ENCODE peak calls at places on chromosomes 6 and 20, in five cellular contexts. D is A549, T is GM12878, P is HepG2, W is K562. N is an unnamed sample.

GRCh38 chr6:41273699-41274098 is 12.8 kb downstream of the TREM1 start:
- DNase-seq in D (no peak), T (no peak), P (no peak), W (no peak), N (no peak)

GRCh38 chr6:40398810-40399477 is 188.2 kb downstream of the LRFN2 start:
- DNase-seq in D (no peak), T (no peak), P (no peak), W (no peak), N (no peak)

GRCh38 chr6:151324079-151324825 is 67.1 kb downstream of the ZBTB2 start:
- DNase-seq in D (peak; percentile 84), T (peak; percentile 9), P (peak; percentile 69), W (peak; percentile 73), N (peak; percentile 93)

GRCh38 chr6:120083186-120083585 is 733.6 kb upstream of the MAN1A1 start:
- DNase-seq in D (no peak), T (no peak), P (no peak), W (no peak), N (no peak)

GRCh38 chr6:49145280-49145679 is 317.8 kb downstream of the MMUT start:
- DNase-seq in D (no peak), T (no peak), P (no peak), W (no peak), N (no peak)

GRCh38 chr20:45949542-45950329 is 15.3 kb downstream of the PCIF1 start:
- DNase-seq in D (no peak), T (no peak), P (no peak), W (no peak), N (no peak)

GRCh38 chr6:158475344-158476302 is 84.3 kb upstream of the TMEM181 start:
- DNase-seq in D (peak; percentile 45), T (peak; percentile 88), P (no peak), W (peak; percentile 75), N (peak; percentile 57)

GRCh38 chr6:132096245-132096644 is 145.1 kb upstream of the CCN2 start:
- DNase-seq in D (peak; percentile 2), T (no peak), P (peak; percentile 15), W (no peak), N (no peak)

GRCh38 chr6:53359843-53360834 is 11.4 kb upstream of the ELOVL5 start:
- DNase-seq in D (peak; percentile 32), T (no peak), P (peak; percentile 83), W (no peak), N (peak; percentile 13)

GRCh38 chr6:132959927-132960326 is 145.6 kb downstream of the RPS12 start:
- DNase-seq in D (no peak), T (no peak), P (no peak), W (no peak), N (no peak)

GRCh38 chr6:125991653-125992052 is 5.3 kb downstream of the TRMT11 start:
- DNase-seq in D (no peak), T (no peak), P (no peak), W (no peak), N (no peak)

GRCh38 chr20:44540834-44541233 is 19.0 kb upstream of the SERINC3 start:
- DNase-seq in D (no peak), T (no peak), P (no peak), W (no peak), N (peak; percentile 86)

GRCh38 chr6:69827491-69827890 is 30.7 kb upstream of the LMBRD1 start:
- DNase-seq in D (no peak), T (no peak), P (no peak), W (no peak), N (peak; percentile 73)

GRCh38 chr20:3744806-3745685 is 12.6 kb downstream of the HSPA12B start:
- DNase-seq in D (peak; percentile 95), T (no peak), P (peak; percentile 74), W (peak; percentile 97), N (no peak)

GRCh38 chr6:65776332-65776731 is 69.3 kb upstream of the EYS start:
- DNase-seq in D (peak; percentile 7), T (no peak), P (no peak), W (no peak), N (no peak)

GRCh38 chr6:131163886-131164285 is 28.6 kb downstream of the AKAP7 start:
- DNase-seq in D (no peak), T (no peak), P (peak; percentile 85), W (no peak), N (peak; percentile 41)

GRCh38 chr6:47105469-47106188 is 63.5 kb upstream of the ADGRF1 start:
- DNase-seq in D (no peak), T (no peak), P (no peak), W (no peak), N (no peak)

GRCh38 chr20:59835057-59835447 is 98.4 kb downstream of the SYCP2 start:
- DNase-seq in D (no peak), T (no peak), P (no peak), W (no peak), N (no peak)

GRCh38 chr6:163415176-163415619 is 680 bp downstream of the QKI start:
- DNase-seq in D (no peak), T (no peak), P (no peak), W (peak; percentile 40), N (no peak)

GRCh38 chr6:131061041-131061770 is 1.8 kb downstream of the EPB41L2 start:
- DNase-seq in D (peak; percentile 52), T (no peak), P (peak; percentile 52), W (no peak), N (peak; percentile 67)

GRCh38 chr20:35721219-35721618 is 20.8 kb downstream of the RBM39 start:
- DNase-seq in D (no peak), T (no peak), P (no peak), W (no peak), N (no peak)

GRCh38 chr20:55099251-55099650 is 623.9 kb downstream of the DOK5 start:
- DNase-seq in D (no peak), T (no peak), P (no peak), W (no peak), N (no peak)

GRCh38 chr20:40965671-40966070 is 63.0 kb upstream of the TOP1 start:
- DNase-seq in D (no peak), T (no peak), P (no peak), W (no peak), N (no peak)

GRCh38 chr6:82955841-82956240 is 109.8 kb downstream of the UBE3D start:
- DNase-seq in D (no peak), T (no peak), P (no peak), W (no peak), N (peak; percentile 92)

GRCh38 chr6:127083231-127084015 is 35.0 kb upstream of the RSPO3 start:
- DNase-seq in D (no peak), T (no peak), P (no peak), W (no peak), N (no peak)

GRCh38 chr6:168355716-168356522 is 36.3 kb upstream of the DACT2 start:
- DNase-seq in D (peak; percentile 52), T (no peak), P (peak; percentile 49), W (peak; percentile 83), N (no peak)

GRCh38 chr20:19449051-19449450 is 236.6 kb downstream of the SLC24A3 start:
- DNase-seq in D (no peak), T (no peak), P (no peak), W (no peak), N (no peak)

GRCh38 chr6:20554326-20554725 is 20.1 kb downstream of the CDKAL1 start:
- DNase-seq in D (no peak), T (no peak), P (no peak), W (no peak), N (no peak)

GRCh38 chr6:93139408-93140081 is 279.8 kb downstream of the EPHA7 start:
- DNase-seq in D (no peak), T (no peak), P (no peak), W (no peak), N (no peak)

GRCh38 chr6:139240161-139241010 is 51.4 kb downstream of the TXLNB start:
- DNase-seq in D (no peak), T (no peak), P (no peak), W (no peak), N (peak; percentile 96)

GRCh38 chr20:44776977-44777376 is 31.3 kb downstream of the KCNK15 start:
- DNase-seq in D (peak; percentile 18), T (no peak), P (peak; percentile 31), W (peak; percentile 22), N (peak; percentile 16)

GRCh38 chr6:29976588-29977424 is 34.5 kb downstream of the HLA-A start:
- DNase-seq in D (peak; percentile 79), T (peak; percentile 13), P (peak; percentile 77), W (peak; percentile 73), N (peak; percentile 72)
- TF ChIP-seq POLR2A in D (peak; percentile 41), T (no peak), P (peak; percentile 57), W (peak; percentile 74), N (peak; percentile 67)

DNA sequence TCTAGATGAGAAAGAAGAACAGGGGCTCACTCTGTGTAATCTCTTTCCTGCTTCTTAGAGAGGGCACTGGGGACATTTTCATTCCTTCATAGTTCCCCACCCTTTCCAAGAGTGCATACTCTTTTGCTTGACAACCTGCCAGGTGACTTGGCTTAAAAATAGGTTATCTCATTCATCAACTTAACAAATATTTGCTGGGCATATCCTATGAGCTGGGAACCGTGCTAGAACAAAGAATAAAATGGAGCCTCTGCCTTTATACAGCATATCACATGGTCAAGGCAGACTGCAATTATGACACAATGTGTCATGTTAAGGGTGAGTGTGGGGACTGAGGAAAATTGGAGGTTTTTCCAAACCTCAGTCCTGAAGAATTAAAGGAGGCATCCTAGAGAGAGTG is 209.8 kb upstream of the FOXA2 start:
- DNase-seq in D (peak; percentile 80), T (no peak), P (no peak), W (no peak), N (no peak)
- TF ChIP-seq BHLHE40 in D (no peak), T (no peak), P (no peak), W (no peak), N (no peak)

GRCh38 chr20:1939270-1939595 is 44.0 kb downstream of the SIRPA start:
- DNase-seq in D (no peak), T (no peak), P (no peak), W (no peak), N (no peak)
- TF ChIP-seq POLR2A in D (no peak), T (no peak), P (no peak), W (no peak), N (no peak)

DNA sequence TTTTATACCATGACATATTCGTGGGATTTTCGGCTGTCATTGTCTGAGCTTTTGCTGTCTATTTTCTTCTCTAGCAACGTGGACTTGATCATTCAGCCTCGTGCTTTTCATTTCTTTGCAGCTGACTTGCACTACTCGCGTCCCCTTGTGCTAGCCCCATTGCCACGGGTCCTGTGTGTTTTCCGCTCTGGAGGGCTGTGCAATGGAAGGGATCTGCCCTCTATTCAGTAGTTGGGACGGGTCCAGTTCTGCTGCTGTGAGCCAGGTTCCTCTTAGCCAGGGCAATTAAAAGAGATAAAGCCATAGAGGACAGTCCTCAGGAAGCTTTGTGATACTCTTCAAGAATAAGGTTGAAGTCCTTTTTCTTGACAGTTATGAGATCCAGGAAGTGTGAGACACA is 17.6 kb downstream of the NEDD9 start:
- DNase-seq in D (no peak), T (no peak), P (no peak), W (no peak), N (no peak)
- TF ChIP-seq BHLHE40 in D (no peak), T (no peak), P (no peak), W (no peak), N (no peak)